ENCODE peak calls at places on chromosomes 3 and 15, in four cellular contexts. One of them, this sample, is unnamed.

GRCh38 chr15:62928242-62928995 is 114.1 kb upstream of the TPM1 start:
- DNase-seq in activated CD4-positive, alpha-beta T cell treated with anti-CD3 and anti-CD28 coated beads, Interleukin-2, amount 10 ng/mL, durations not matched to agents 7 days and 5 days: no peak
- DNase-seq in heart left ventricle: peak; percentile 55
- DNase-seq in IMR-90: peak; percentile 92
- DNase-seq in this sample: peak; percentile 61

GRCh38 chr3:102354818-102355515 is 79.8 kb upstream of the ZPLD1 start:
- DNase-seq in IMR-90: peak; percentile 30
- DNase-seq in heart left ventricle: no peak
- DNase-seq in activated CD4-positive, alpha-beta T cell treated with anti-CD3 and anti-CD28 coated beads, Interleukin-2, amount 10 ng/mL, durations not matched to agents 7 days and 5 days: no peak
- DNase-seq in this sample: no peak

GRCh38 chr3:184637705-184638104 is 74.2 kb downstream of the MAGEF1 start:
- DNase-seq in activated CD4-positive, alpha-beta T cell treated with anti-CD3 and anti-CD28 coated beads, Interleukin-2, amount 10 ng/mL, durations not matched to agents 7 days and 5 days: peak; percentile 28
- DNase-seq in heart left ventricle: no peak
- DNase-seq in IMR-90: no peak
- DNase-seq in this sample: no peak

GRCh38 chr3:52171577-52172261 is 17.5 kb upstream of the POC1A start:
- DNase-seq in heart left ventricle: no peak
- DNase-seq in activated CD4-positive, alpha-beta T cell treated with anti-CD3 and anti-CD28 coated beads, Interleukin-2, amount 10 ng/mL, durations not matched to agents 7 days and 5 days: no peak
- DNase-seq in IMR-90: peak; percentile 83
- DNase-seq in this sample: no peak

GRCh38 chr3:42853739-42854302 is 21.9 kb downstream of the CYP8B1 start:
- DNase-seq in heart left ventricle: no peak
- DNase-seq in activated CD4-positive, alpha-beta T cell treated with anti-CD3 and anti-CD28 coated beads, Interleukin-2, amount 10 ng/mL, durations not matched to agents 7 days and 5 days: no peak
- DNase-seq in IMR-90: no peak
- DNase-seq in this sample: no peak

GRCh38 chr3:32137870-32138269 is 31.4 kb downstream of the GPD1L start:
- DNase-seq in activated CD4-positive, alpha-beta T cell treated with anti-CD3 and anti-CD28 coated beads, Interleukin-2, amount 10 ng/mL, durations not matched to agents 7 days and 5 days: no peak
- DNase-seq in heart left ventricle: no peak
- DNase-seq in IMR-90: no peak
- DNase-seq in this sample: no peak

GRCh38 chr15:57144448-57144847 is 226.0 kb downstream of the TCF12 start:
- DNase-seq in activated CD4-positive, alpha-beta T cell treated with anti-CD3 and anti-CD28 coated beads, Interleukin-2, amount 10 ng/mL, durations not matched to agents 7 days and 5 days: no peak
- DNase-seq in heart left ventricle: no peak
- DNase-seq in IMR-90: no peak
- DNase-seq in this sample: no peak

GRCh38 chr15:51108933-51109550 is 14.3 kb upstream of the TNFAIP8L3 start:
- DNase-seq in IMR-90: peak; percentile 92
- DNase-seq in activated CD4-positive, alpha-beta T cell treated with anti-CD3 and anti-CD28 coated beads, Interleukin-2, amount 10 ng/mL, durations not matched to agents 7 days and 5 days: no peak
- DNase-seq in heart left ventricle: no peak
- DNase-seq in this sample: no peak

GRCh38 chr15:34889486-34889885 is 80.1 kb downstream of the AQR start:
- DNase-seq in IMR-90: peak; percentile 38
- DNase-seq in heart left ventricle: no peak
- DNase-seq in activated CD4-positive, alpha-beta T cell treated with anti-CD3 and anti-CD28 coated beads, Interleukin-2, amount 10 ng/mL, durations not matched to agents 7 days and 5 days: no peak
- DNase-seq in this sample: no peak

GRCh38 chr15:68415061-68415460 is 16.9 kb downstream of the ITGA11 start:
- DNase-seq in activated CD4-positive, alpha-beta T cell treated with anti-CD3 and anti-CD28 coated beads, Interleukin-2, amount 10 ng/mL, durations not matched to agents 7 days and 5 days: no peak
- DNase-seq in heart left ventricle: no peak
- DNase-seq in IMR-90: no peak
- DNase-seq in this sample: no peak

This sample was measured in left cardiac atrium.